ENCODE peak calls at places on chromosomes 13 and 19, in nine cellular contexts. X, G, Z, T, Q, K, E, U and V are unnamed samples.

GRCh38 chr19:11130824-11131455 is 24.6 kb downstream of the SPC24 start:
- DNase-seq in X (peak), G (peak), Z (no peak), T (peak), Q (peak), K (no peak), E (peak), U (peak), V (peak)

GRCh38 chr19:45262570-45262969 is 11.5 kb downstream of the MARK4 start:
- DNase-seq in X (no peak), G (no peak), Z (no peak), T (no peak), Q (no peak), K (no peak), E (no peak), U (no peak), V (no peak)

GRCh38 chr13:39900106-39900750 is 244.8 kb downstream of the COG6 start:
- DNase-seq in X (no peak), G (no peak), Z (no peak), T (no peak), Q (no peak), K (no peak), E (no peak), U (no peak), V (no peak)

GRCh38 chr19:29807178-29807577 is 4.6 kb upstream of the CCNE1 start:
- DNase-seq in X (no peak), G (no peak), Z (no peak), T (no peak), Q (no peak), K (no peak), E (no peak), U (no peak), V (no peak)

GRCh38 chr19:19606021-19606420 is 12.5 kb downstream of the PBX4 start:
- DNase-seq in X (no peak), G (peak), Z (no peak), T (no peak), Q (peak), K (no peak), E (no peak), U (no peak), V (no peak)

GRCh38 chr19:7618366-7618765 is 11.0 kb downstream of the XAB2 start:
- DNase-seq in X (no peak), G (no peak), Z (no peak), T (no peak), Q (no peak), K (no peak), E (no peak), U (no peak), V (no peak)

GRCh38 chr19:17332677-17333581 is 1.7 kb downstream of the ANO8 start:
- DNase-seq in X (no peak), G (peak), Z (no peak), T (peak), Q (peak), K (no peak), E (peak), U (peak), V (peak)

GRCh38 chr19:2476451-2477140 is 669 bp downstream of the GADD45B start:
- DNase-seq in X (no peak), G (peak), Z (no peak), T (peak), Q (peak), K (no peak), E (peak), U (peak), V (peak)

GRCh38 chr19:16373539-16373938 is 48.9 kb downstream of the KLF2 start:
- DNase-seq in X (peak), G (peak), Z (no peak), T (no peak), Q (peak), K (no peak), E (no peak), U (no peak), V (no peak)

GRCh38 chr13:27533155-27533643 is 82.8 kb upstream of the MTIF3 start:
- DNase-seq in X (no peak), G (peak), Z (peak), T (peak), Q (peak), K (no peak), E (peak), U (peak), V (peak)

GRCh38 chr13:99859178-99860177 is 112.1 kb downstream of the ZIC5 start:
- DNase-seq in X (no peak), G (no peak), Z (no peak), T (no peak), Q (no peak), K (no peak), E (no peak), U (no peak), V (no peak)

GRCh38 chr13:61144834-61145593 is 270.6 kb downstream of the PCDH20 start:
- DNase-seq in X (no peak), G (no peak), Z (no peak), T (no peak), Q (no peak), K (no peak), E (peak), U (no peak), V (no peak)

GRCh38 chr13:44779085-44779484 is 203.0 kb upstream of the TSC22D1 start:
- DNase-seq in X (no peak), G (no peak), Z (no peak), T (no peak), Q (no peak), K (no peak), E (no peak), U (no peak), V (no peak)

GRCh38 chr13:96710166-96710866 is 284.0 kb downstream of the OXGR1 start:
- DNase-seq in X (no peak), G (no peak), Z (no peak), T (peak), Q (peak), K (no peak), E (peak), U (peak), V (no peak)

GRCh38 chr13:93248627-93249047 is 22.0 kb downstream of the GPC6 start:
- DNase-seq in X (no peak), G (peak), Z (no peak), T (peak), Q (peak), K (no peak), E (peak), U (peak), V (peak)

GRCh38 chr13:89457977-89458376 is 1786.8 kb downstream of the SLITRK5 start:
- DNase-seq in X (peak), G (peak), Z (no peak), T (no peak), Q (peak), K (no peak), E (no peak), U (no peak), V (no peak)

GRCh38 chr19:19485161-19485997 is 30.0 kb downstream of the TSSK6 start:
- DNase-seq in X (no peak), G (no peak), Z (no peak), T (no peak), Q (peak), K (no peak), E (peak), U (no peak), V (no peak)

GRCh38 chr13:110251227-110251791 is 55.6 kb downstream of the COL4A1 start:
- DNase-seq in X (no peak), G (no peak), Z (no peak), T (no peak), Q (no peak), K (no peak), E (peak), U (no peak), V (no peak)

GRCh38 chr19:48858984-48859710 is 9.3 kb downstream of the PLEKHA4 start:
- DNase-seq in X (no peak), G (no peak), Z (no peak), T (peak), Q (no peak), K (no peak), E (no peak), U (peak), V (peak)

GRCh38 chr19:33159893-33160292 is 28.0 kb downstream of the WDR88 start:
- DNase-seq in X (no peak), G (no peak), Z (no peak), T (peak), Q (no peak), K (no peak), E (no peak), U (no peak), V (no peak)

GRCh38 chr13:44243198-44243852 is 130.3 kb upstream of the SERP2 start:
- DNase-seq in X (no peak), G (peak), Z (no peak), T (peak), Q (peak), K (no peak), E (peak), U (peak), V (no peak)

GRCh38 chr19:48543121-48543710 is 8.8 kb upstream of the SULT2B1 start:
- DNase-seq in X (peak), G (peak), Z (no peak), T (peak), Q (peak), K (no peak), E (peak), U (no peak), V (peak)

GRCh38 chr13:25473864-25474263 is 102.1 kb downstream of the ATP8A2 start:
- DNase-seq in X (no peak), G (no peak), Z (no peak), T (no peak), Q (no peak), K (no peak), E (no peak), U (no peak), V (no peak)

GRCh38 chr19:35843676-35844481 is 8.4 kb downstream of the NPHS1 start:
- DNase-seq in X (no peak), G (peak), Z (no peak), T (peak), Q (no peak), K (no peak), E (peak), U (peak), V (peak)

GRCh38 chr19:38233740-38234251 is 9.8 kb upstream of the DPF1 start:
- DNase-seq in X (no peak), G (peak), Z (no peak), T (peak), Q (peak), K (no peak), E (peak), U (peak), V (peak)

GRCh38 chr19:41937976-41938375 is 9.7 kb upstream of the ERFL start:
- DNase-seq in X (no peak), G (no peak), Z (no peak), T (peak), Q (no peak), K (no peak), E (no peak), U (no peak), V (peak)

GRCh38 chr19:2290441-2291184 is 8.6 kb upstream of the PEAK3 start:
- DNase-seq in X (no peak), G (no peak), Z (no peak), T (peak), Q (no peak), K (no peak), E (no peak), U (peak), V (no peak)

GRCh38 chr13:113728571-113729054 is 30.4 kb upstream of the TMEM255B start:
- DNase-seq in X (no peak), G (no peak), Z (no peak), T (no peak), Q (no peak), K (no peak), E (no peak), U (no peak), V (no peak)

GRCh38 chr13:104326523-104326922 is 1260.3 kb upstream of the SLC10A2 start:
- DNase-seq in X (no peak), G (no peak), Z (no peak), T (no peak), Q (no peak), K (no peak), E (no peak), U (no peak), V (no peak)

GRCh38 chr19:46606681-46607440 is 5.7 kb downstream of the CALM3 start:
- DNase-seq in X (no peak), G (no peak), Z (no peak), T (peak), Q (no peak), K (no peak), E (peak), U (peak), V (no peak)

GRCh38 chr19:45177817-45178261 is at the start of gene TRAPPC6A:
- DNase-seq in X (peak), G (peak), Z (peak), T (no peak), Q (peak), K (peak), E (no peak), U (peak), V (no peak)

GRCh38 chr13:31199849-31200635 is at the start of gene B3GLCT:
- DNase-seq in X (no peak), G (peak), Z (no peak), T (peak), Q (peak), K (no peak), E (peak), U (peak), V (peak)